ENCODE peak calls at places on chromosomes 12 and 14, in ten cellular contexts. S is neuronal stem cell; Y is CD8-positive, alpha-beta memory T cell; G is heart right ventricle; O is lung; X is tibial artery; N is cardiac muscle cell; T is colonic mucosa; I is psoas muscle; R is A549. Q is an unnamed sample. For H3K4me1, the result is how much of the 10 kb centered on the place peaks cover.

GRCh38 chr12:15996254-15996653 is 85.1 kb downstream of the DERA start:
- DNase-seq in Y (no peak), S (no peak), G (peak), N (peak), R (no peak), X (no peak), O (no peak), T (no peak), I (no peak), Q (no peak)

GRCh38 chr14:70658899-70659298 is 17.2 kb downstream of the TTC9 start:
- DNase-seq in N (no peak), R (no peak), I (no peak), O (no peak), Y (no peak), T (no peak), X (no peak), S (no peak), G (no peak), Q (no peak)

GRCh38 chr12:46124132-46124847 is 133.9 kb upstream of the SCAF11 start:
- DNase-seq in T (no peak), Y (no peak), G (no peak), S (no peak), X (no peak), N (no peak), O (no peak), R (no peak), I (no peak), Q (no peak)

GRCh38 chr12:7093486-7093885 is 1.2 kb upstream of the C1R start:
- DNase-seq in Y (no peak), S (no peak), O (no peak), R (no peak), T (no peak), I (no peak), X (no peak), G (no peak), N (no peak), Q (no peak)

GRCh38 chr12:129119537-129119936 is 266.3 kb downstream of the GLT1D1 start:
- DNase-seq in G (no peak), I (no peak), N (no peak), Y (no peak), O (no peak), S (peak), X (no peak), T (no peak), R (no peak), Q (no peak)

GRCh38 chr14:98685725-98686124 is 586.3 kb downstream of the BCL11B start:
- DNase-seq in T (no peak), X (no peak), O (peak), I (no peak), G (no peak), Y (no peak), R (no peak), S (no peak), N (no peak), Q (no peak)

GRCh38 chr14:104169005-104169764 is 30.8 kb downstream of the KIF26A start:
- DNase-seq in Y (no peak), G (no peak), O (no peak), R (no peak), S (no peak), T (no peak), N (no peak), I (no peak), X (no peak), Q (no peak)

GRCh38 chr12:93572712-93573551 is 457 bp downstream of the SOCS2 start:
- DNase-seq in Y (no peak), R (no peak), O (no peak), S (peak), N (peak), X (peak), G (peak), I (peak), T (peak), Q (no peak)

GRCh38 chr12:24133385-24133784 is 183.9 kb upstream of the SOX5 start:
- DNase-seq in I (no peak), Y (no peak), O (no peak), R (no peak), X (no peak), T (no peak), N (no peak), S (peak), G (no peak), Q (no peak)

GRCh38 chr12:28622416-28622815 is 432.2 kb downstream of the CCDC91 start:
- DNase-seq in Y (no peak), O (no peak), S (no peak), T (no peak), R (no peak), I (no peak), X (no peak), N (peak), G (no peak), Q (no peak)

GRCh38 chr12:62898568-62898967 is 36.4 kb downstream of the PPM1H start:
- DNase-seq in S (no peak), T (no peak), R (no peak), I (no peak), O (no peak), N (no peak), X (no peak), Y (no peak), G (no peak), Q (no peak)

GRCh38 chr12:116916714-116917114 is 6.0 kb downstream of the FBXW8 start:
- DNase-seq in N (peak), R (peak), O (peak), I (no peak), Y (peak), T (peak), X (no peak), G (peak), S (no peak), Q (peak)

GRCh38 chr14:99548285-99548684 is 55.7 kb downstream of the CCDC85C start:
- DNase-seq in Y (no peak), T (no peak), S (no peak), R (no peak), I (no peak), O (no peak), G (no peak), N (no peak), X (no peak), Q (no peak)

GRCh38 chr12:78566461-78566860 is 298.1 kb upstream of the SYT1 start:
- DNase-seq in T (no peak), X (no peak), I (no peak), S (no peak), O (no peak), N (no peak), Y (no peak), R (no peak), G (no peak), Q (no peak)

GRCh38 chr14:61558271-61558670 is 137.0 kb upstream of the HIF1A start:
- DNase-seq in X (no peak), N (no peak), R (no peak), G (no peak), T (no peak), I (no peak), Y (no peak), S (no peak), O (no peak), Q (no peak)

GRCh38 chr14:61557854-61558253 is 137.5 kb upstream of the HIF1A start:
- DNase-seq in T (no peak), R (no peak), S (no peak), Y (no peak), O (no peak), N (no peak), I (no peak), X (no peak), G (no peak), Q (no peak)

GRCh38 chr14:61555056-61555838 is 140.1 kb upstream of the HIF1A start:
- DNase-seq in Y (no peak), N (peak), X (no peak), G (no peak), O (no peak), T (no peak), R (no peak), S (no peak), I (no peak), Q (no peak)

GRCh38 chr14:61556455-61556854 is 138.9 kb upstream of the HIF1A start:
- DNase-seq in O (no peak), T (no peak), S (no peak), N (no peak), G (no peak), Y (no peak), I (no peak), X (no peak), R (no peak), Q (no peak)

GRCh38 chr14:61557262-61557661 is 138.1 kb upstream of the HIF1A start:
- DNase-seq in T (no peak), R (no peak), O (no peak), X (no peak), Y (no peak), I (no peak), N (no peak), S (no peak), G (no peak), Q (no peak)
- H3K4me1 ChIP-seq in T (under half), R (half or more), O (under half), X (under half), Y (under half), I (under half), N (under half), S (under half), G (half or more), Q (half or more)

DNA sequence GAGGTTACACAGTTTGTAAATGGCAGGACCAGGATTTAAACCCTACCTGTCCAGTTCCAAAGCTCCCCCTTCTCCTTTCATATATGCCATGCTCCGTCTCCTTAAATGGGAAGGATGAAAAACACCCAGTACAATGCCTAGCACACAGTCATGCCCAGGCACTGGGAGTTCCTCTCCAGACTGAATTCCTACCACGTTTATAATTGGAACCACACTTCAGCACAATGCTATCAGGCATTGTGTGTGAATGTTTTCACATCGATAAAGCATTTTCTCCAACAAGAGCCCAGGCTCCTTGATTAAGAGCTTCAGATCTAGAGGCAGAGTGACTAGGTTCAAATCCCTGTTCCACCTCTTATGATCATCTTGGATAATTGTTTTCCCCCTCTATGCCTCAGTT is 2.7 kb upstream of the NUAK1 start:
- DNase-seq in N (no peak), X (no peak), R (no peak), T (no peak), G (no peak), Y (no peak), O (no peak), S (no peak), I (no peak), Q (no peak)
- H3K4me1 ChIP-seq in N (half or more), X (half or more), R (under half), T (under half), G (under half), Y (under half), O (under half), S (under half), I (half or more), Q (half or more)

GRCh38 chr14:97025722-97026121 is 228.5 kb downstream of the VRK1 start:
- DNase-seq in N (no peak), Y (no peak), X (no peak), I (no peak), G (no peak), T (no peak), R (no peak), O (no peak), S (no peak), Q (no peak)
- H3K4me1 ChIP-seq in N (under half), Y (under half), X (under half), I (under half), G (under half), T (under half), R (under half), O (under half), S (under half), Q (under half)

DNA sequence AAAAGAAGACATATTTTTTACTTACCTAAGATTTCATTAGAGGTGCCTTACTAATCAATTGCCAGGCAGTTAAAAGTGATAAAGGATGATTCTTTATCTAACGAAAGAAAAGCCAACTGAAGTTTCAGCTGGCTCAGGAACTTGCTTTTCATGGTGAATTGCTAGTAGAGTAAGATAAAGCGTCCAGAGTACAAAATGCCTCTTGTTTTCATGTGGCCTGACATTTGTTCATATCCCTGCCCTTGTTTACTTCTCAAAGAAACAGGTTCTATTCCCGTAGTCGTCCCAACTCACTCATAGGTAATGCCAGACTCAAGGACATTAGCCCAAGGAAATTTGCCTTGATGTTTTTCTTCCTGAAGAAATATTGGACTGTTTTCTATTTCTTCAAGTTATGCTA is 420.8 kb downstream of the RAD51B start:
- DNase-seq in S (no peak), T (no peak), G (no peak), O (no peak), X (no peak), I (no peak), N (no peak), Y (no peak), R (no peak), Q (no peak)
- H3K4me1 ChIP-seq in S (under half), T (under half), G (under half), O (under half), X (under half), I (half or more), N (under half), Y (under half), R (under half), Q (half or more)

DNA sequence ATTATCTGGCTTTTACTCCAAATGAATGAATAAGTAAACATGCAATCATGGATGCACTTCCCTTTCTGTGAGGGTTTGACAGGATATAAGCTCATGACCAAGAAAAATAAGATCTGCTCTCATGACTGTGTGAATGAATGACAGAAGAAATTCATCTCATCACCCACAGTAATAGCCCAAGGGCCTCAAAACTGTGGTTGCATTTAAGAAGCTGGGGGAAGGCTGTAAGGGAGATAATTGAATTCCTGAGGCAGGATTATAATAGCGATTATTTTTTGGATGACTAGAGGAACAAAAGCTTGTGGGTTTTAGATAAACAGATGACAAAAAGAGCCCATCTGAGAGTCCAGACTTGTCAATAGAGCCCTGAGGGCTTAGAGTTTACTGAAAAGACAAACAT is 161.1 kb downstream of the NTF3 start:
- DNase-seq in G (no peak), X (no peak), O (no peak), I (no peak), Y (no peak), R (no peak), S (no peak), T (no peak), N (no peak), Q (no peak)
- H3K4me1 ChIP-seq in G (under half), X (under half), O (under half), I (under half), Y (under half), R (under half), S (under half), T (under half), N (under half), Q (under half)

GRCh38 chr14:32028599-32028998 is 48.5 kb upstream of the ARHGAP5 start:
- DNase-seq in S (no peak), G (no peak), R (no peak), T (no peak), O (no peak), Y (no peak), X (no peak), I (no peak), N (peak), Q (no peak)
- H3K4me1 ChIP-seq in S (under half), G (under half), R (under half), T (under half), O (under half), Y (under half), X (under half), I (under half), N (under half), Q (under half)

DNA sequence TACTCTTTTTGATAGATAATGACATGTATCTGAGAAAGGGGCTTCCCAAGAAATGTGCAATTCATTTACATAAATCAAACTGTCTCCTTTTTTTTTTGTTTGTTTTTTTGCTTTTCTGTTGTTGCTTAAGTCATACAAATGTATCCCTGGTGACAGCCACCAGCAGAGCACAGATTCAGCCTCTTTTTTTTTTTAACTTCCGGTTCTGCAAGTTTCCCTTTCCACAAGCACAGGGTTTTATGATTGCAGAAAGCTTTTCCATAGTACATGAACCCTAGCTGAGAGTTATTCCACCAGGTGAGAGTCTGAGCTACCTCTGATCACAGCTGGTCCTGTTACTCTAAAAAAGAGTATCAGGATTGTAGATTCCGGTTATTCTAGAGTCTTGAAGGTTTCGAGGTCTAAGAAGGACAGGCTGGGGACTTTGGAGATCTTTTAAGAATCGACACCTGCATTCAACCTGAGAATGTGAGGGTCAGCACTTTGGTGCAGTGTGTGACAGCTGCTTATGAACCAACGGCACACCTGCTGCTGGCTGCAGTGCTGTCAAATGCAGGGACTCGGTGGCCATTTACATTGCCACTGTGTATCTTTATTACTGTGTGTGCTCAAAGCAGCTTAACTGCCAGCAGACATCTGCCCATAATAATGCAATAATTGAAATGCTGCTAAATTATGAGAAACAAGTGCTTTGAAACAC is 551.7 kb downstream of the NRXN3 start:
- DNase-seq in X (no peak), S (no peak), N (no peak), I (no peak), T (no peak), R (no peak), G (no peak), O (no peak), Y (no peak), Q (no peak)
- H3K4me1 ChIP-seq in X (under half), S (under half), N (under half), I (under half), T (under half), R (under half), G (under half), O (under half), Y (under half), Q (under half)